ENCODE peak calls at places on chromosomes 3 and 15, in eight cellular contexts. One of them, this sample, is unnamed.

GRCh38 chr3:33096103-33096868 is 660 bp downstream of the GLB1 start:
- DNase-seq in brain microvascular endothelial cell: peak; percentile 16
- DNase-seq in heart left ventricle: peak; percentile 50
- DNase-seq in germinal center: peak; percentile 45
- DNase-seq in stimulated activated CD4-positive, alpha-beta T cell treated with anti-CD3 and anti-CD28 coated beads, TNF-alpha, amount 100 ng/mL, for 4 hours: no peak
- DNase-seq in EL: peak; percentile 47
- DNase-seq in cardiac muscle cell: peak; percentile 55
- DNase-seq in pulmonary artery endothelial cell: no peak
- DNase-seq in this sample: no peak

GRCh38 chr3:133211449-133211848 is 173.3 kb downstream of the TMEM108 start:
- DNase-seq in brain microvascular endothelial cell: peak; percentile 25
- DNase-seq in heart left ventricle: no peak
- DNase-seq in germinal center: peak; percentile 20
- DNase-seq in stimulated activated CD4-positive, alpha-beta T cell treated with anti-CD3 and anti-CD28 coated beads, TNF-alpha, amount 100 ng/mL, for 4 hours: no peak
- DNase-seq in EL: no peak
- DNase-seq in cardiac muscle cell: peak; percentile 21
- DNase-seq in pulmonary artery endothelial cell: no peak
- DNase-seq in this sample: no peak

GRCh38 chr3:13772885-13773745 is 106.8 kb downstream of the WNT7A start:
- DNase-seq in brain microvascular endothelial cell: no peak
- DNase-seq in heart left ventricle: no peak
- DNase-seq in germinal center: no peak
- DNase-seq in stimulated activated CD4-positive, alpha-beta T cell treated with anti-CD3 and anti-CD28 coated beads, TNF-alpha, amount 100 ng/mL, for 4 hours: no peak
- DNase-seq in EL: no peak
- DNase-seq in cardiac muscle cell: no peak
- DNase-seq in pulmonary artery endothelial cell: no peak
- DNase-seq in this sample: no peak

GRCh38 chr15:65087411-65087810 is 10.9 kb downstream of the KBTBD13 start:
- DNase-seq in brain microvascular endothelial cell: no peak
- DNase-seq in heart left ventricle: no peak
- DNase-seq in germinal center: no peak
- DNase-seq in stimulated activated CD4-positive, alpha-beta T cell treated with anti-CD3 and anti-CD28 coated beads, TNF-alpha, amount 100 ng/mL, for 4 hours: no peak
- DNase-seq in EL: no peak
- DNase-seq in cardiac muscle cell: no peak
- DNase-seq in pulmonary artery endothelial cell: no peak
- DNase-seq in this sample: no peak

GRCh38 chr3:188780188-188781147 is 391.3 kb upstream of the TPRG1 start:
- DNase-seq in brain microvascular endothelial cell: no peak
- DNase-seq in heart left ventricle: no peak
- DNase-seq in germinal center: no peak
- DNase-seq in stimulated activated CD4-positive, alpha-beta T cell treated with anti-CD3 and anti-CD28 coated beads, TNF-alpha, amount 100 ng/mL, for 4 hours: no peak
- DNase-seq in EL: no peak
- DNase-seq in cardiac muscle cell: peak; percentile 92
- DNase-seq in pulmonary artery endothelial cell: no peak
- DNase-seq in this sample: no peak

GRCh38 chr3:108088697-108089096 is 2.1 kb downstream of the CD47 start:
- DNase-seq in brain microvascular endothelial cell: no peak
- DNase-seq in heart left ventricle: no peak
- DNase-seq in germinal center: peak; percentile 30
- DNase-seq in stimulated activated CD4-positive, alpha-beta T cell treated with anti-CD3 and anti-CD28 coated beads, TNF-alpha, amount 100 ng/mL, for 4 hours: peak; percentile 24
- DNase-seq in EL: peak; percentile 57
- DNase-seq in cardiac muscle cell: peak; percentile 17
- DNase-seq in pulmonary artery endothelial cell: no peak
- DNase-seq in this sample: peak; percentile 29

GRCh38 chr3:191944835-191945234 is 483.9 kb downstream of the PYDC2 start:
- DNase-seq in brain microvascular endothelial cell: no peak
- DNase-seq in heart left ventricle: no peak
- DNase-seq in germinal center: no peak
- DNase-seq in stimulated activated CD4-positive, alpha-beta T cell treated with anti-CD3 and anti-CD28 coated beads, TNF-alpha, amount 100 ng/mL, for 4 hours: no peak
- DNase-seq in EL: no peak
- DNase-seq in cardiac muscle cell: no peak
- DNase-seq in pulmonary artery endothelial cell: no peak
- DNase-seq in this sample: no peak

GRCh38 chr15:29913528-29914135 is 91.4 kb upstream of the TJP1 start:
- DNase-seq in brain microvascular endothelial cell: peak; percentile 87
- DNase-seq in heart left ventricle: no peak
- DNase-seq in germinal center: no peak
- DNase-seq in stimulated activated CD4-positive, alpha-beta T cell treated with anti-CD3 and anti-CD28 coated beads, TNF-alpha, amount 100 ng/mL, for 4 hours: no peak
- DNase-seq in EL: peak; percentile 48
- DNase-seq in cardiac muscle cell: peak; percentile 51
- DNase-seq in pulmonary artery endothelial cell: no peak
- DNase-seq in this sample: no peak

GRCh38 chr3:57848177-57848738 is 92.1 kb downstream of the SLMAP start:
- DNase-seq in brain microvascular endothelial cell: no peak
- DNase-seq in heart left ventricle: no peak
- DNase-seq in germinal center: no peak
- DNase-seq in stimulated activated CD4-positive, alpha-beta T cell treated with anti-CD3 and anti-CD28 coated beads, TNF-alpha, amount 100 ng/mL, for 4 hours: no peak
- DNase-seq in EL: no peak
- DNase-seq in cardiac muscle cell: no peak
- DNase-seq in pulmonary artery endothelial cell: no peak
- DNase-seq in this sample: no peak

GRCh38 chr15:98671060-98672008 is 23.0 kb downstream of the IGF1R start:
- DNase-seq in brain microvascular endothelial cell: no peak
- DNase-seq in heart left ventricle: no peak
- DNase-seq in germinal center: no peak
- DNase-seq in stimulated activated CD4-positive, alpha-beta T cell treated with anti-CD3 and anti-CD28 coated beads, TNF-alpha, amount 100 ng/mL, for 4 hours: no peak
- DNase-seq in EL: peak; percentile 65
- DNase-seq in cardiac muscle cell: peak; percentile 73
- DNase-seq in pulmonary artery endothelial cell: peak; percentile 55
- DNase-seq in this sample: peak; percentile 81

GRCh38 chr15:69154684-69155083 is 5.8 kb upstream of the GLCE start:
- DNase-seq in brain microvascular endothelial cell: peak; percentile 81
- DNase-seq in heart left ventricle: no peak
- DNase-seq in germinal center: no peak
- DNase-seq in stimulated activated CD4-positive, alpha-beta T cell treated with anti-CD3 and anti-CD28 coated beads, TNF-alpha, amount 100 ng/mL, for 4 hours: no peak
- DNase-seq in EL: peak; percentile 92
- DNase-seq in cardiac muscle cell: peak; percentile 85
- DNase-seq in pulmonary artery endothelial cell: peak; percentile 95
- DNase-seq in this sample: peak; percentile 94

GRCh38 chr15:39663684-39664083 is 82.8 kb downstream of the THBS1 start:
- DNase-seq in brain microvascular endothelial cell: no peak
- DNase-seq in heart left ventricle: no peak
- DNase-seq in germinal center: no peak
- DNase-seq in stimulated activated CD4-positive, alpha-beta T cell treated with anti-CD3 and anti-CD28 coated beads, TNF-alpha, amount 100 ng/mL, for 4 hours: no peak
- DNase-seq in EL: no peak
- DNase-seq in cardiac muscle cell: peak; percentile 10
- DNase-seq in pulmonary artery endothelial cell: no peak
- DNase-seq in this sample: no peak

GRCh38 chr15:37007301-37007700 is 93.0 kb downstream of the MEIS2 start:
- DNase-seq in brain microvascular endothelial cell: no peak
- DNase-seq in heart left ventricle: no peak
- DNase-seq in germinal center: no peak
- DNase-seq in stimulated activated CD4-positive, alpha-beta T cell treated with anti-CD3 and anti-CD28 coated beads, TNF-alpha, amount 100 ng/mL, for 4 hours: no peak
- DNase-seq in EL: no peak
- DNase-seq in cardiac muscle cell: no peak
- DNase-seq in pulmonary artery endothelial cell: no peak
- DNase-seq in this sample: no peak

GRCh38 chr3:106719583-106719982 is 657.7 kb upstream of the CCDC54 start:
- DNase-seq in brain microvascular endothelial cell: no peak
- DNase-seq in heart left ventricle: no peak
- DNase-seq in germinal center: no peak
- DNase-seq in stimulated activated CD4-positive, alpha-beta T cell treated with anti-CD3 and anti-CD28 coated beads, TNF-alpha, amount 100 ng/mL, for 4 hours: no peak
- DNase-seq in EL: no peak
- DNase-seq in cardiac muscle cell: no peak
- DNase-seq in pulmonary artery endothelial cell: no peak
- DNase-seq in this sample: no peak

GRCh38 chr3:160003520-160004128 is 15.0 kb downstream of the IL12A start:
- DNase-seq in brain microvascular endothelial cell: peak; percentile 43
- DNase-seq in heart left ventricle: peak; percentile 51
- DNase-seq in germinal center: peak; percentile 50
- DNase-seq in stimulated activated CD4-positive, alpha-beta T cell treated with anti-CD3 and anti-CD28 coated beads, TNF-alpha, amount 100 ng/mL, for 4 hours: no peak
- DNase-seq in EL: peak; percentile 76
- DNase-seq in cardiac muscle cell: peak; percentile 67
- DNase-seq in pulmonary artery endothelial cell: no peak
- DNase-seq in this sample: no peak

This sample was measured in dermis microvascular lymphatic vessel endothelial cell.